ENCODE peak calls at places on chromosomes 3 and 15, in seven cellular contexts. P, J, T, Q, G, C and B are unnamed samples.

GRCh38 chr15:57640935-57641682 is 49.4 kb downstream of the MYZAP start:
- DNase-seq in P (peak), J (peak), T (no peak), Q (peak), G (no peak), C (no peak), B (no peak)

GRCh38 chr15:77798151-77798550 is 165.4 kb upstream of the LINGO1 start:
- DNase-seq in P (no peak), J (no peak), T (no peak), Q (no peak), G (no peak), C (no peak), B (no peak)

GRCh38 chr3:56923546-56924224 is 121.9 kb upstream of the ARHGEF3 start:
- DNase-seq in P (peak), J (no peak), T (no peak), Q (peak), G (no peak), C (no peak), B (no peak)

GRCh38 chr3:41683666-41684350 is 278.1 kb downstream of the ULK4 start:
- DNase-seq in P (peak), J (no peak), T (no peak), Q (peak), G (no peak), C (no peak), B (no peak)

GRCh38 chr15:67019886-67020520 is 45.4 kb upstream of the SMAD3 start:
- DNase-seq in P (no peak), J (no peak), T (no peak), Q (no peak), G (no peak), C (no peak), B (no peak)

GRCh38 chr3:48966876-48967361 is 23.1 kb upstream of the P4HTM start:
- DNase-seq in P (no peak), J (no peak), T (no peak), Q (no peak), G (no peak), C (peak), B (no peak)

GRCh38 chr3:18771931-18772330 is 346.8 kb upstream of the SATB1 start:
- DNase-seq in P (no peak), J (no peak), T (no peak), Q (no peak), G (no peak), C (no peak), B (no peak)

GRCh38 chr3:32442766-32443165 is 51.1 kb downstream of the CMTM7 start:
- DNase-seq in P (no peak), J (no peak), T (no peak), Q (no peak), G (no peak), C (no peak), B (no peak)

GRCh38 chr15:63915888-63916731 is 82.4 kb upstream of the HERC1 start:
- DNase-seq in P (peak), J (no peak), T (no peak), Q (peak), G (no peak), C (no peak), B (no peak)

GRCh38 chr3:151707216-151707615 is 26.5 kb upstream of the AADACL2 start:
- DNase-seq in P (no peak), J (no peak), T (no peak), Q (no peak), G (no peak), C (no peak), B (no peak)

GRCh38 chr15:82895983-82896382 is 56.5 kb downstream of the HOMER2 start:
- DNase-seq in P (no peak), J (no peak), T (no peak), Q (no peak), G (no peak), C (no peak), B (no peak)

GRCh38 chr3:37251993-37252392 is 77.6 kb upstream of the LRRFIP2 start:
- DNase-seq in P (no peak), J (no peak), T (no peak), Q (no peak), G (no peak), C (no peak), B (no peak)

GRCh38 chr15:66752078-66752477 is 50.0 kb downstream of the SMAD6 start:
- DNase-seq in P (no peak), J (no peak), T (no peak), Q (no peak), G (no peak), C (no peak), B (no peak)

GRCh38 chr3:31532587-31533168 is at the start of gene STT3B:
- DNase-seq in P (peak), J (peak), T (no peak), Q (no peak), G (peak), C (peak), B (no peak)

GRCh38 chr3:82143661-82144405 is 382.4 kb upstream of the GBE1 start:
- DNase-seq in P (no peak), J (peak), T (no peak), Q (no peak), G (no peak), C (no peak), B (no peak)

GRCh38 chr3:42491876-42492507 is 10.5 kb upstream of the VIPR1 start:
- DNase-seq in P (no peak), J (no peak), T (no peak), Q (no peak), G (no peak), C (no peak), B (no peak)

GRCh38 chr3:8011902-8012301 is 489.7 kb upstream of the LMCD1 start:
- DNase-seq in P (no peak), J (no peak), T (no peak), Q (no peak), G (no peak), C (no peak), B (no peak)

GRCh38 chr15:88704791-88705768 is 66.3 kb downstream of the ISG20 start:
- DNase-seq in P (no peak), J (no peak), T (no peak), Q (peak), G (no peak), C (peak), B (no peak)

GRCh38 chr15:63241316-63241715 is 36.1 kb upstream of the APH1B start:
- DNase-seq in P (no peak), J (no peak), T (no peak), Q (no peak), G (no peak), C (no peak), B (no peak)

GRCh38 chr3:134392336-134392983 is 18.2 kb upstream of the AMOTL2 start:
- DNase-seq in P (no peak), J (no peak), T (no peak), Q (no peak), G (no peak), C (no peak), B (no peak)

GRCh38 chr3:48088056-48088748 is 72.0 kb upstream of the MAP4 start:
- DNase-seq in P (peak), J (peak), T (no peak), Q (peak), G (no peak), C (no peak), B (no peak)

GRCh38 chr15:45314960-45315359 is 62.9 kb downstream of the SLC28A2 start:
- DNase-seq in P (peak), J (peak), T (no peak), Q (no peak), G (no peak), C (no peak), B (no peak)

GRCh38 chr3:129310111-129310601 is 31.5 kb downstream of the HMCES start:
- DNase-seq in P (no peak), J (peak), T (no peak), Q (no peak), G (no peak), C (no peak), B (no peak)

GRCh38 chr3:179100652-179101051 is 29.0 kb upstream of the ZMAT3 start:
- DNase-seq in P (no peak), J (no peak), T (no peak), Q (peak), G (no peak), C (peak), B (no peak)

GRCh38 chr3:27914199-27914598 is 192.1 kb upstream of the EOMES start:
- DNase-seq in P (peak), J (peak), T (no peak), Q (no peak), G (no peak), C (no peak), B (no peak)

GRCh38 chr3:139430467-139430866 is 41.0 kb upstream of the COPB2 start:
- DNase-seq in P (no peak), J (no peak), T (peak), Q (no peak), G (no peak), C (no peak), B (no peak)

GRCh38 chr3:156586905-156587766 is 32.2 kb upstream of the SSR3 start:
- DNase-seq in P (no peak), J (peak), T (no peak), Q (no peak), G (no peak), C (no peak), B (no peak)

GRCh38 chr3:54206874-54207273 is 84.5 kb downstream of the CACNA2D3 start:
- DNase-seq in P (peak), J (no peak), T (no peak), Q (no peak), G (no peak), C (no peak), B (no peak)

GRCh38 chr3:22377421-22377820 is 626.4 kb upstream of the ZNF385D start:
- DNase-seq in P (no peak), J (no peak), T (peak), Q (peak), G (no peak), C (no peak), B (no peak)

GRCh38 chr3:161126495-161126894 is 21.3 kb upstream of the B3GALNT1 start:
- DNase-seq in P (no peak), J (no peak), T (no peak), Q (no peak), G (no peak), C (no peak), B (no peak)

GRCh38 chr3:197460639-197461038 is 95.1 kb downstream of the BDH1 start:
- DNase-seq in P (no peak), J (no peak), T (no peak), Q (no peak), G (no peak), C (no peak), B (no peak)

GRCh38 chr3:160928183-160928718 is 172.2 kb downstream of the PPM1L start:
- DNase-seq in P (peak), J (peak), T (no peak), Q (no peak), G (no peak), C (no peak), B (no peak)

GRCh38 chr3:115245437-115245836 is 98.3 kb upstream of the ZBTB20 start:
- DNase-seq in P (peak), J (no peak), T (peak), Q (peak), G (no peak), C (peak), B (no peak)

GRCh38 chr3:40588406-40588805 is 63.6 kb downstream of the ZNF621 start:
- DNase-seq in P (no peak), J (peak), T (no peak), Q (no peak), G (no peak), C (no peak), B (no peak)

GRCh38 chr3:85476891-85477495 is 518.2 kb downstream of the CADM2 start:
- DNase-seq in P (no peak), J (no peak), T (peak), Q (no peak), G (no peak), C (no peak), B (no peak)

GRCh38 chr15:87167055-87167454 is 1087.4 kb downstream of the AGBL1 start:
- DNase-seq in P (no peak), J (no peak), T (no peak), Q (peak), G (no peak), C (no peak), B (no peak)

GRCh38 chr3:158458464-158458863 is 112.5 kb upstream of the MLF1 start:
- DNase-seq in P (no peak), J (no peak), T (no peak), Q (no peak), G (no peak), C (no peak), B (no peak)

GRCh38 chr15:88693191-88693590 is 54.4 kb downstream of the ISG20 start:
- DNase-seq in P (no peak), J (no peak), T (no peak), Q (no peak), G (no peak), C (no peak), B (no peak)

GRCh38 chr3:38264779-38265178 is 833 bp upstream of the SLC22A13 start:
- DNase-seq in P (no peak), J (no peak), T (no peak), Q (no peak), G (no peak), C (no peak), B (no peak)

GRCh38 chr3:150722267-150722666 is 18.5 kb upstream of the ERICH6 start:
- DNase-seq in P (no peak), J (no peak), T (no peak), Q (no peak), G (no peak), C (no peak), B (no peak)

DNA sequence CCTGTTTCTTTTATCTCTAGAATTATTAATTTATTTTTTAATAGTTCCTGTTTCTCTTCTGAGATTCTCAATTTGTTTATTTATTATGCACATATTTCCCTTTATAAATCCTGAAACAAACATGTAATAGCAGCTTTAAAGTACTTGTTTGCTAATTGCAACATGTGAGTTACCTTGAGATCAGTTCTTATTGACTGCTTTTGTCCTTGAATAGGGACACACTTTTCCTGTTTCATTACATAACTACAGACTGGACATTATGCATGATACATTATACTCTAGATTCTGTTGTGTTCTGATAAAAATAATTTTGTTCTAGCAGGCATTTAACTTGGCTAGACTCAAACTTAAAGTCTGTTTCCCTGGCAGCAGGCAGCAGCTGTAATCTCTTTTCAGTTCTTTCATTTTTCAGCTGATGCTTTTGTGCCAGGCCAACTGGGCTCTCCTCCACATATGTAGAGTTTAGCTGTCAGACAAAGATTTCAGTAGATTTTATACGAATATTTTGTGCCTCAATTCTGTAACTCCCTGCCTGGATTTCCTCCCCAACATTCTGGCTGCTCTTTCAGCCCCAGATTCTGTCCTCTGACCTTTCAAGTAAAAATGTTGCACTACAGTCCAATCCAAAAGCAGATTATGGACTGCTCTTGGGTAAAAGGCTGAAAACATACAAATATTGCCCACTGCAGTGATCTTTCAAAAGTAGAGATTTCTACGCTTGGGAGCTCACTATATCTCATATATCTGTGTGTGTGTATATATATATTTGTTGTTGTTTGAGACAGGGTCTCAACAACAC is 41.9 kb downstream of the PCOLCE2 start:
- DNase-seq in P (no peak), J (no peak), T (no peak), Q (no peak), G (no peak), C (no peak), B (no peak)
- H3K4me3 ChIP-seq in P (no peak), J (no peak), T (no peak), Q (no peak), G (no peak), C (no peak), B (no peak)

GRCh38 chr3:140906785-140907184 is 34.9 kb upstream of the SLC25A36 start:
- DNase-seq in P (no peak), J (peak), T (no peak), Q (no peak), G (no peak), C (no peak), B (no peak)

GRCh38 chr3:140913728-140914127 is 27.9 kb upstream of the SLC25A36 start:
- DNase-seq in P (no peak), J (no peak), T (no peak), Q (no peak), G (no peak), C (no peak), B (no peak)

GRCh38 chr3:140911822-140912221 is 29.8 kb upstream of the SLC25A36 start:
- DNase-seq in P (no peak), J (no peak), T (no peak), Q (no peak), G (no peak), C (no peak), B (no peak)

GRCh38 chr3:140914384-140914945 is 27.2 kb upstream of the SLC25A36 start:
- DNase-seq in P (no peak), J (no peak), T (no peak), Q (no peak), G (no peak), C (no peak), B (no peak)

DNA sequence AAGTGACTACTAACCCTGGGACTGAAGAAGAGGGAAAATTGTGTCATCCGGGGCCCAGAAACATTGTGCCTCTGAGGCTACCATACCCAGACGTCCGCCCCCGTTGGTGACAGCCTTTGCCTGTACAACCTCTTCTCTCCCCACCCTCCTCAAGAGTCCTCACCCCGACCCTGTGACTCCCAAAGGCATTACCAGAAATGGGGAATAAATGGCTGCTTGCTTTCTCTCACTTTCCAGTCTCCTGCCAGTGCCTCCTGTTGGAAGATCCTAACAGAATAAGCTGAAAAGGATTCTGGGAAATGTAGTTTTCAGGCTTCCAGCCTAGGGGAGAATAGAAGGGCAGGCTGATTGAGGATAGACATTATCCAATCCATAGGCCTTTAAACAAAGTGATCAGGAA is 30.8 kb upstream of the SLC25A36 start:
- DNase-seq in P (peak), J (no peak), T (no peak), Q (peak), G (no peak), C (no peak), B (no peak)
- TF ChIP-seq CTCF in P (no peak), J (no peak), T (no peak), Q (peak), G (no peak), C (no peak), B (no peak)

GRCh38 chr3:127781411-127782001 is 40.8 kb downstream of the MGLL start:
- DNase-seq in P (no peak), J (no peak), T (no peak), Q (peak), G (peak), C (peak), B (peak)
- H3K4me3 ChIP-seq in P (no peak), J (no peak), T (no peak), Q (no peak), G (no peak), C (no peak), B (no peak)

GRCh38 chr3:108477511-108478147 is 32.8 kb downstream of the MYH15 start:
- DNase-seq in P (peak), J (peak), T (peak), Q (peak), G (no peak), C (peak), B (no peak)
- TF ChIP-seq CTCF in P (peak), J (peak), T (peak), Q (peak), G (peak), C (peak), B (peak)

GRCh38 chr15:31397851-31398661 is 71.4 kb downstream of the KLF13 start:
- DNase-seq in P (no peak), J (no peak), T (no peak), Q (no peak), G (peak), C (no peak), B (no peak)
- H3K4me3 ChIP-seq in P (no peak), J (no peak), T (no peak), Q (no peak), G (no peak), C (no peak), B (no peak)